ENCODE peak calls at places on chromosome 16, in eight cellular contexts. One of them, this sample, is unnamed.
A peak's percentile ranks its signal among the peaks of the same experiment; 100 is the strongest.

GRCh38 chr16:15942901-15943690 is 6.3 kb upstream of the ABCC1 start:
- DNase-seq in HuH-7.5: no peak
- DNase-seq in transverse colon: no peak
- DNase-seq in stimulated activated CD4-positive, alpha-beta T cell treated with anti-CD3 and anti-CD28 coated beads, Interleukin-12 subunit alpha, Interleukin-12 subunit beta, amount 100 ng/mL, for 4 hours: no peak
- DNase-seq in AG20443: no peak
- DNase-seq in Kasumi-1: peak; percentile 34
- DNase-seq in GM12891: no peak
- DNase-seq in CD8-positive, alpha-beta T cell: no peak
- DNase-seq in this sample: no peak

GRCh38 chr16:74731853-74732477 is 31.3 kb upstream of the MLKL start:
- DNase-seq in HuH-7.5: no peak
- DNase-seq in transverse colon: no peak
- DNase-seq in stimulated activated CD4-positive, alpha-beta T cell treated with anti-CD3 and anti-CD28 coated beads, Interleukin-12 subunit alpha, Interleukin-12 subunit beta, amount 100 ng/mL, for 4 hours: no peak
- DNase-seq in AG20443: no peak
- DNase-seq in Kasumi-1: no peak
- DNase-seq in GM12891: no peak
- DNase-seq in CD8-positive, alpha-beta T cell: no peak
- DNase-seq in this sample: no peak

GRCh38 chr16:3595521-3596021 is 15.8 kb downstream of the SLX4 start:
- DNase-seq in HuH-7.5: no peak
- DNase-seq in transverse colon: no peak
- DNase-seq in stimulated activated CD4-positive, alpha-beta T cell treated with anti-CD3 and anti-CD28 coated beads, Interleukin-12 subunit alpha, Interleukin-12 subunit beta, amount 100 ng/mL, for 4 hours: no peak
- DNase-seq in AG20443: no peak
- DNase-seq in Kasumi-1: no peak
- DNase-seq in GM12891: no peak
- DNase-seq in CD8-positive, alpha-beta T cell: no peak
- DNase-seq in this sample: no peak

GRCh38 chr16:79589495-79590134 is 10.9 kb downstream of the MAF start:
- DNase-seq in HuH-7.5: no peak
- DNase-seq in transverse colon: no peak
- DNase-seq in stimulated activated CD4-positive, alpha-beta T cell treated with anti-CD3 and anti-CD28 coated beads, Interleukin-12 subunit alpha, Interleukin-12 subunit beta, amount 100 ng/mL, for 4 hours: no peak
- DNase-seq in AG20443: no peak
- DNase-seq in Kasumi-1: no peak
- DNase-seq in GM12891: no peak
- DNase-seq in CD8-positive, alpha-beta T cell: no peak
- DNase-seq in this sample: no peak

GRCh38 chr16:84547539-84548058 is 43.1 kb upstream of the MEAK7 start:
- DNase-seq in HuH-7.5: no peak
- DNase-seq in transverse colon: no peak
- DNase-seq in stimulated activated CD4-positive, alpha-beta T cell treated with anti-CD3 and anti-CD28 coated beads, Interleukin-12 subunit alpha, Interleukin-12 subunit beta, amount 100 ng/mL, for 4 hours: peak; percentile 19
- DNase-seq in AG20443: no peak
- DNase-seq in Kasumi-1: no peak
- DNase-seq in GM12891: no peak
- DNase-seq in CD8-positive, alpha-beta T cell: no peak
- DNase-seq in this sample: no peak

GRCh38 chr16:57834936-57835335 is 32.6 kb upstream of the KIFC3 start:
- DNase-seq in HuH-7.5: no peak
- DNase-seq in transverse colon: no peak
- DNase-seq in stimulated activated CD4-positive, alpha-beta T cell treated with anti-CD3 and anti-CD28 coated beads, Interleukin-12 subunit alpha, Interleukin-12 subunit beta, amount 100 ng/mL, for 4 hours: no peak
- DNase-seq in AG20443: peak; percentile 35
- DNase-seq in Kasumi-1: no peak
- DNase-seq in GM12891: no peak
- DNase-seq in CD8-positive, alpha-beta T cell: no peak
- DNase-seq in this sample: no peak

GRCh38 chr16:23436992-23437391 is 16.0 kb downstream of the COG7 start:
- DNase-seq in HuH-7.5: no peak
- DNase-seq in transverse colon: no peak
- DNase-seq in stimulated activated CD4-positive, alpha-beta T cell treated with anti-CD3 and anti-CD28 coated beads, Interleukin-12 subunit alpha, Interleukin-12 subunit beta, amount 100 ng/mL, for 4 hours: no peak
- DNase-seq in AG20443: no peak
- DNase-seq in Kasumi-1: no peak
- DNase-seq in GM12891: no peak
- DNase-seq in CD8-positive, alpha-beta T cell: no peak
- DNase-seq in this sample: no peak

GRCh38 chr16:87332150-87332549 is 15.0 kb upstream of the C16orf95 start:
- DNase-seq in HuH-7.5: no peak
- DNase-seq in transverse colon: no peak
- DNase-seq in stimulated activated CD4-positive, alpha-beta T cell treated with anti-CD3 and anti-CD28 coated beads, Interleukin-12 subunit alpha, Interleukin-12 subunit beta, amount 100 ng/mL, for 4 hours: no peak
- DNase-seq in AG20443: no peak
- DNase-seq in Kasumi-1: no peak
- DNase-seq in GM12891: no peak
- DNase-seq in CD8-positive, alpha-beta T cell: no peak
- DNase-seq in this sample: no peak

GRCh38 chr16:56606688-56607618 is 1.4 kb upstream of the MT2A start:
- DNase-seq in HuH-7.5: no peak
- DNase-seq in transverse colon: peak; percentile 67
- DNase-seq in stimulated activated CD4-positive, alpha-beta T cell treated with anti-CD3 and anti-CD28 coated beads, Interleukin-12 subunit alpha, Interleukin-12 subunit beta, amount 100 ng/mL, for 4 hours: no peak
- DNase-seq in AG20443: peak; percentile 89
- DNase-seq in Kasumi-1: no peak
- DNase-seq in GM12891: no peak
- DNase-seq in CD8-positive, alpha-beta T cell: peak; percentile 49
- DNase-seq in this sample: peak; percentile 67

GRCh38 chr16:49455991-49456745 is 82.6 kb downstream of the C16orf78 start:
- DNase-seq in HuH-7.5: no peak
- DNase-seq in transverse colon: no peak
- DNase-seq in stimulated activated CD4-positive, alpha-beta T cell treated with anti-CD3 and anti-CD28 coated beads, Interleukin-12 subunit alpha, Interleukin-12 subunit beta, amount 100 ng/mL, for 4 hours: no peak
- DNase-seq in AG20443: no peak
- DNase-seq in Kasumi-1: no peak
- DNase-seq in GM12891: no peak
- DNase-seq in CD8-positive, alpha-beta T cell: no peak
- DNase-seq in this sample: no peak

GRCh38 chr16:4358831-4359561 is 7.9 kb upstream of the PAM16 start:
- DNase-seq in HuH-7.5: peak; percentile 83
- DNase-seq in transverse colon: peak; percentile 59
- DNase-seq in stimulated activated CD4-positive, alpha-beta T cell treated with anti-CD3 and anti-CD28 coated beads, Interleukin-12 subunit alpha, Interleukin-12 subunit beta, amount 100 ng/mL, for 4 hours: peak; percentile 68
- DNase-seq in AG20443: peak; percentile 76
- DNase-seq in Kasumi-1: no peak
- DNase-seq in GM12891: peak; percentile 80
- DNase-seq in CD8-positive, alpha-beta T cell: peak; percentile 69
- DNase-seq in this sample: peak; percentile 80

GRCh38 chr16:85735225-85735722 is 15.6 kb downstream of the C16orf74 start:
- DNase-seq in HuH-7.5: no peak
- DNase-seq in transverse colon: peak; percentile 67
- DNase-seq in stimulated activated CD4-positive, alpha-beta T cell treated with anti-CD3 and anti-CD28 coated beads, Interleukin-12 subunit alpha, Interleukin-12 subunit beta, amount 100 ng/mL, for 4 hours: no peak
- DNase-seq in AG20443: no peak
- DNase-seq in Kasumi-1: no peak
- DNase-seq in GM12891: peak; percentile 66
- DNase-seq in CD8-positive, alpha-beta T cell: peak; percentile 72
- DNase-seq in this sample: no peak

GRCh38 chr16:47125757-47126156 is 18.0 kb downstream of the NETO2 start:
- DNase-seq in HuH-7.5: no peak
- DNase-seq in transverse colon: no peak
- DNase-seq in stimulated activated CD4-positive, alpha-beta T cell treated with anti-CD3 and anti-CD28 coated beads, Interleukin-12 subunit alpha, Interleukin-12 subunit beta, amount 100 ng/mL, for 4 hours: no peak
- DNase-seq in AG20443: no peak
- DNase-seq in Kasumi-1: no peak
- DNase-seq in GM12891: no peak
- DNase-seq in CD8-positive, alpha-beta T cell: no peak
- DNase-seq in this sample: no peak

GRCh38 chr16:55351936-55352335 is 27.9 kb downstream of the IRX6 start:
- DNase-seq in HuH-7.5: no peak
- DNase-seq in transverse colon: no peak
- DNase-seq in stimulated activated CD4-positive, alpha-beta T cell treated with anti-CD3 and anti-CD28 coated beads, Interleukin-12 subunit alpha, Interleukin-12 subunit beta, amount 100 ng/mL, for 4 hours: no peak
- DNase-seq in AG20443: no peak
- DNase-seq in Kasumi-1: no peak
- DNase-seq in GM12891: no peak
- DNase-seq in CD8-positive, alpha-beta T cell: no peak
- DNase-seq in this sample: no peak

GRCh38 chr16:12143776-12144175 is 167.2 kb downstream of the SNX29 start:
- DNase-seq in HuH-7.5: no peak
- DNase-seq in transverse colon: no peak
- DNase-seq in stimulated activated CD4-positive, alpha-beta T cell treated with anti-CD3 and anti-CD28 coated beads, Interleukin-12 subunit alpha, Interleukin-12 subunit beta, amount 100 ng/mL, for 4 hours: no peak
- DNase-seq in AG20443: no peak
- DNase-seq in Kasumi-1: no peak
- DNase-seq in GM12891: no peak
- DNase-seq in CD8-positive, alpha-beta T cell: no peak
- DNase-seq in this sample: no peak

GRCh38 chr16:82201906-82202305 is 31.9 kb upstream of the MPHOSPH6 start:
- DNase-seq in HuH-7.5: no peak
- DNase-seq in transverse colon: no peak
- DNase-seq in stimulated activated CD4-positive, alpha-beta T cell treated with anti-CD3 and anti-CD28 coated beads, Interleukin-12 subunit alpha, Interleukin-12 subunit beta, amount 100 ng/mL, for 4 hours: no peak
- DNase-seq in AG20443: no peak
- DNase-seq in Kasumi-1: no peak
- DNase-seq in GM12891: no peak
- DNase-seq in CD8-positive, alpha-beta T cell: no peak
- DNase-seq in this sample: no peak

GRCh38 chr16:67936876-67937605 is 391 bp upstream of the PSMB10 start:
- DNase-seq in HuH-7.5: no peak
- DNase-seq in transverse colon: peak; percentile 83
- DNase-seq in stimulated activated CD4-positive, alpha-beta T cell treated with anti-CD3 and anti-CD28 coated beads, Interleukin-12 subunit alpha, Interleukin-12 subunit beta, amount 100 ng/mL, for 4 hours: peak; percentile 66
- DNase-seq in AG20443: no peak
- DNase-seq in Kasumi-1: no peak
- DNase-seq in GM12891: peak; percentile 86
- DNase-seq in CD8-positive, alpha-beta T cell: peak; percentile 82
- DNase-seq in this sample: no peak

GRCh38 chr16:81403601-81404391 is 40.8 kb upstream of the CMIP start:
- DNase-seq in HuH-7.5: peak; percentile 95
- DNase-seq in transverse colon: peak; percentile 91
- DNase-seq in stimulated activated CD4-positive, alpha-beta T cell treated with anti-CD3 and anti-CD28 coated beads, Interleukin-12 subunit alpha, Interleukin-12 subunit beta, amount 100 ng/mL, for 4 hours: peak; percentile 85
- DNase-seq in AG20443: peak; percentile 93
- DNase-seq in Kasumi-1: peak; percentile 78
- DNase-seq in GM12891: peak; percentile 90
- DNase-seq in CD8-positive, alpha-beta T cell: peak; percentile 71
- DNase-seq in this sample: peak; percentile 95

GRCh38 chr16:87507351-87508069 is 14.7 kb upstream of the ZCCHC14 start:
- DNase-seq in HuH-7.5: no peak
- DNase-seq in transverse colon: no peak
- DNase-seq in stimulated activated CD4-positive, alpha-beta T cell treated with anti-CD3 and anti-CD28 coated beads, Interleukin-12 subunit alpha, Interleukin-12 subunit beta, amount 100 ng/mL, for 4 hours: no peak
- DNase-seq in AG20443: no peak
- DNase-seq in Kasumi-1: peak; percentile 57
- DNase-seq in GM12891: no peak
- DNase-seq in CD8-positive, alpha-beta T cell: no peak
- DNase-seq in this sample: peak; percentile 25

GRCh38 chr16:69823831-69824563 is 61.9 kb downstream of the WWP2 start:
- DNase-seq in HuH-7.5: no peak
- DNase-seq in transverse colon: peak; percentile 26
- DNase-seq in stimulated activated CD4-positive, alpha-beta T cell treated with anti-CD3 and anti-CD28 coated beads, Interleukin-12 subunit alpha, Interleukin-12 subunit beta, amount 100 ng/mL, for 4 hours: no peak
- DNase-seq in AG20443: no peak
- DNase-seq in Kasumi-1: no peak
- DNase-seq in GM12891: peak; percentile 47
- DNase-seq in CD8-positive, alpha-beta T cell: no peak
- DNase-seq in this sample: peak; percentile 9

GRCh38 chr16:64421515-64421914 is 700.3 kb downstream of the CDH11 start:
- DNase-seq in HuH-7.5: no peak
- DNase-seq in transverse colon: no peak
- DNase-seq in stimulated activated CD4-positive, alpha-beta T cell treated with anti-CD3 and anti-CD28 coated beads, Interleukin-12 subunit alpha, Interleukin-12 subunit beta, amount 100 ng/mL, for 4 hours: no peak
- DNase-seq in AG20443: no peak
- DNase-seq in Kasumi-1: no peak
- DNase-seq in GM12891: no peak
- DNase-seq in CD8-positive, alpha-beta T cell: no peak
- DNase-seq in this sample: no peak

GRCh38 chr16:10938321-10938720 is 3.9 kb downstream of the DEXI start:
- DNase-seq in HuH-7.5: no peak
- DNase-seq in transverse colon: no peak
- DNase-seq in stimulated activated CD4-positive, alpha-beta T cell treated with anti-CD3 and anti-CD28 coated beads, Interleukin-12 subunit alpha, Interleukin-12 subunit beta, amount 100 ng/mL, for 4 hours: no peak
- DNase-seq in AG20443: no peak
- DNase-seq in Kasumi-1: no peak
- DNase-seq in GM12891: no peak
- DNase-seq in CD8-positive, alpha-beta T cell: no peak
- DNase-seq in this sample: no peak

GRCh38 chr16:61957075-61957474 is 79.2 kb downstream of the CDH8 start:
- DNase-seq in HuH-7.5: no peak
- DNase-seq in transverse colon: no peak
- DNase-seq in stimulated activated CD4-positive, alpha-beta T cell treated with anti-CD3 and anti-CD28 coated beads, Interleukin-12 subunit alpha, Interleukin-12 subunit beta, amount 100 ng/mL, for 4 hours: no peak
- DNase-seq in AG20443: no peak
- DNase-seq in Kasumi-1: no peak
- DNase-seq in GM12891: no peak
- DNase-seq in CD8-positive, alpha-beta T cell: no peak
- DNase-seq in this sample: no peak

GRCh38 chr16:61530697-61531096 is 505.5 kb downstream of the CDH8 start:
- DNase-seq in HuH-7.5: no peak
- DNase-seq in transverse colon: no peak
- DNase-seq in stimulated activated CD4-positive, alpha-beta T cell treated with anti-CD3 and anti-CD28 coated beads, Interleukin-12 subunit alpha, Interleukin-12 subunit beta, amount 100 ng/mL, for 4 hours: no peak
- DNase-seq in AG20443: no peak
- DNase-seq in Kasumi-1: no peak
- DNase-seq in GM12891: no peak
- DNase-seq in CD8-positive, alpha-beta T cell: no peak
- DNase-seq in this sample: no peak

GRCh38 chr16:66750279-66751134 is 902 bp downstream of the DYNC1LI2 start:
- DNase-seq in HuH-7.5: peak; percentile 20
- DNase-seq in transverse colon: no peak
- DNase-seq in stimulated activated CD4-positive, alpha-beta T cell treated with anti-CD3 and anti-CD28 coated beads, Interleukin-12 subunit alpha, Interleukin-12 subunit beta, amount 100 ng/mL, for 4 hours: no peak
- DNase-seq in AG20443: no peak
- DNase-seq in Kasumi-1: no peak
- DNase-seq in GM12891: no peak
- DNase-seq in CD8-positive, alpha-beta T cell: no peak
- DNase-seq in this sample: no peak

GRCh38 chr16:85871756-85872155 is 27.2 kb upstream of the IRF8 start:
- DNase-seq in HuH-7.5: no peak
- DNase-seq in transverse colon: no peak
- DNase-seq in stimulated activated CD4-positive, alpha-beta T cell treated with anti-CD3 and anti-CD28 coated beads, Interleukin-12 subunit alpha, Interleukin-12 subunit beta, amount 100 ng/mL, for 4 hours: no peak
- DNase-seq in AG20443: no peak
- DNase-seq in Kasumi-1: no peak
- DNase-seq in GM12891: no peak
- DNase-seq in CD8-positive, alpha-beta T cell: no peak
- DNase-seq in this sample: no peak

GRCh38 chr16:48810436-48810802 is 200.4 kb upstream of the N4BP1 start:
- DNase-seq in HuH-7.5: no peak
- DNase-seq in transverse colon: no peak
- DNase-seq in stimulated activated CD4-positive, alpha-beta T cell treated with anti-CD3 and anti-CD28 coated beads, Interleukin-12 subunit alpha, Interleukin-12 subunit beta, amount 100 ng/mL, for 4 hours: no peak
- DNase-seq in AG20443: no peak
- DNase-seq in Kasumi-1: no peak
- DNase-seq in GM12891: no peak
- DNase-seq in CD8-positive, alpha-beta T cell: no peak
- DNase-seq in this sample: no peak

GRCh38 chr16:81601008-81601428 is 156.4 kb downstream of the CMIP start:
- DNase-seq in HuH-7.5: no peak
- DNase-seq in transverse colon: no peak
- DNase-seq in stimulated activated CD4-positive, alpha-beta T cell treated with anti-CD3 and anti-CD28 coated beads, Interleukin-12 subunit alpha, Interleukin-12 subunit beta, amount 100 ng/mL, for 4 hours: no peak
- DNase-seq in AG20443: peak; percentile 60
- DNase-seq in Kasumi-1: no peak
- DNase-seq in GM12891: no peak
- DNase-seq in CD8-positive, alpha-beta T cell: no peak
- DNase-seq in this sample: no peak

GRCh38 chr16:80060470-80060869 is 459.9 kb upstream of the MAF start:
- DNase-seq in HuH-7.5: no peak
- DNase-seq in transverse colon: no peak
- DNase-seq in stimulated activated CD4-positive, alpha-beta T cell treated with anti-CD3 and anti-CD28 coated beads, Interleukin-12 subunit alpha, Interleukin-12 subunit beta, amount 100 ng/mL, for 4 hours: no peak
- DNase-seq in AG20443: no peak
- DNase-seq in Kasumi-1: no peak
- DNase-seq in GM12891: no peak
- DNase-seq in CD8-positive, alpha-beta T cell: no peak
- DNase-seq in this sample: no peak

GRCh38 chr16:75340715-75341500 is 89.5 kb upstream of the BCAR1 start:
- DNase-seq in HuH-7.5: no peak
- DNase-seq in transverse colon: no peak
- DNase-seq in stimulated activated CD4-positive, alpha-beta T cell treated with anti-CD3 and anti-CD28 coated beads, Interleukin-12 subunit alpha, Interleukin-12 subunit beta, amount 100 ng/mL, for 4 hours: no peak
- DNase-seq in AG20443: peak; percentile 55
- DNase-seq in Kasumi-1: no peak
- DNase-seq in GM12891: no peak
- DNase-seq in CD8-positive, alpha-beta T cell: no peak
- DNase-seq in this sample: peak; percentile 18

GRCh38 chr16:57283214-57283955 is 1.1 kb downstream of the PLLP start:
- DNase-seq in HuH-7.5: no peak
- DNase-seq in transverse colon: no peak
- DNase-seq in stimulated activated CD4-positive, alpha-beta T cell treated with anti-CD3 and anti-CD28 coated beads, Interleukin-12 subunit alpha, Interleukin-12 subunit beta, amount 100 ng/mL, for 4 hours: no peak
- DNase-seq in AG20443: no peak
- DNase-seq in Kasumi-1: no peak
- DNase-seq in GM12891: no peak
- DNase-seq in CD8-positive, alpha-beta T cell: no peak
- DNase-seq in this sample: no peak

GRCh38 chr16:2912330-2913199 is 834 bp downstream of the FLYWCH1 start:
- DNase-seq in HuH-7.5: peak; percentile 32
- DNase-seq in transverse colon: peak; percentile 51
- DNase-seq in stimulated activated CD4-positive, alpha-beta T cell treated with anti-CD3 and anti-CD28 coated beads, Interleukin-12 subunit alpha, Interleukin-12 subunit beta, amount 100 ng/mL, for 4 hours: peak; percentile 31
- DNase-seq in AG20443: peak; percentile 41
- DNase-seq in Kasumi-1: peak; percentile 12
- DNase-seq in GM12891: no peak
- DNase-seq in CD8-positive, alpha-beta T cell: no peak
- DNase-seq in this sample: peak; percentile 31

GRCh38 chr16:65658339-65659275 is 536.7 kb upstream of the CDH11 start:
- DNase-seq in HuH-7.5: no peak
- DNase-seq in transverse colon: no peak
- DNase-seq in stimulated activated CD4-positive, alpha-beta T cell treated with anti-CD3 and anti-CD28 coated beads, Interleukin-12 subunit alpha, Interleukin-12 subunit beta, amount 100 ng/mL, for 4 hours: no peak
- DNase-seq in AG20443: peak; percentile 93
- DNase-seq in Kasumi-1: no peak
- DNase-seq in GM12891: no peak
- DNase-seq in CD8-positive, alpha-beta T cell: no peak
- DNase-seq in this sample: peak; percentile 9